ENCODE peak calls at places on chromosomes 12 and 14, in seven cellular contexts. G is mammary epithelial cell, Y is AG04450, C is foreskin fibroblast, E is fibroblast of lung, P is cardiac muscle cell, B is ovary. O is an unnamed sample.

GRCh38 chr12:84201976-84202375 is 710.6 kb downstream of the SLC6A15 start:
- DNase-seq in G (no peak), Y (no peak), C (no peak), E (no peak), P (no peak), B (no peak), O (no peak)

GRCh38 chr12:114916531-114916930 is 232.6 kb upstream of the TBX3 start:
- DNase-seq in G (no peak), Y (no peak), C (peak; percentile 93), E (peak; percentile 29), P (no peak), B (no peak), O (no peak)

GRCh38 chr12:116672842-116673516 is 64.9 kb downstream of the SPRING1 start:
- DNase-seq in G (no peak), Y (no peak), C (no peak), E (no peak), P (no peak), B (no peak), O (no peak)

GRCh38 chr12:14928946-14929345 is 9.4 kb downstream of the ERP27 start:
- DNase-seq in G (peak; percentile 67), Y (no peak), C (no peak), E (peak; percentile 38), P (peak; percentile 54), B (no peak), O (no peak)

GRCh38 chr14:56087824-56088571 is 30.2 kb upstream of the PELI2 start:
- DNase-seq in G (no peak), Y (no peak), C (no peak), E (peak; percentile 74), P (no peak), B (no peak), O (no peak)

GRCh38 chr12:128796439-128797118 is 27.2 kb downstream of the SLC15A4 start:
- DNase-seq in G (no peak), Y (no peak), C (no peak), E (no peak), P (no peak), B (no peak), O (no peak)

GRCh38 chr12:127175361-127175760 is 1091.6 kb upstream of the TMEM132C start:
- DNase-seq in G (no peak), Y (no peak), C (no peak), E (no peak), P (no peak), B (no peak), O (no peak)

GRCh38 chr12:26434299-26434915 is 239.0 kb downstream of the SSPN start:
- DNase-seq in G (peak; percentile 60), Y (peak; percentile 32), C (peak; percentile 43), E (peak; percentile 46), P (peak; percentile 72), B (no peak), O (peak; percentile 29)

GRCh38 chr12:18811268-18811667 is 73.3 kb downstream of the CAPZA3 start:
- DNase-seq in G (no peak), Y (no peak), C (no peak), E (no peak), P (peak; percentile 73), B (no peak), O (no peak)

GRCh38 chr12:116616536-116617248 is 57.5 kb downstream of the MAP1LC3B2 start:
- DNase-seq in G (no peak), Y (no peak), C (no peak), E (no peak), P (no peak), B (no peak), O (no peak)

GRCh38 chr12:56188786-56189335 is 422 bp downstream of the SMARCC2 start:
- DNase-seq in G (no peak), Y (no peak), C (no peak), E (no peak), P (no peak), B (no peak), O (no peak)

GRCh38 chr12:124188561-124189405 is 106.1 kb upstream of the RFLNA start:
- DNase-seq in G (no peak), Y (no peak), C (no peak), E (peak; percentile 37), P (no peak), B (no peak), O (peak; percentile 74)

GRCh38 chr14:58981840-58982239 is 206.6 kb upstream of the DAAM1 start:
- DNase-seq in G (no peak), Y (no peak), C (no peak), E (no peak), P (no peak), B (no peak), O (no peak)

GRCh38 chr14:80940146-80940545 is 1.4 kb downstream of the CEP128 start:
- DNase-seq in G (no peak), Y (no peak), C (no peak), E (no peak), P (no peak), B (no peak), O (no peak)

GRCh38 chr14:102795060-102795925 is 18.0 kb downstream of the TRAF3 start:
- DNase-seq in G (peak; percentile 83), Y (no peak), C (peak; percentile 84), E (peak; percentile 97), P (peak; percentile 94), B (peak; percentile 39), O (no peak)

GRCh38 chr12:107223816-107224215 is 130.5 kb upstream of the CRY1 start:
- DNase-seq in G (no peak), Y (no peak), C (peak; percentile 36), E (peak; percentile 46), P (no peak), B (no peak), O (no peak)

GRCh38 chr12:92488735-92489134 is 214.1 kb upstream of the PLEKHG7 start:
- DNase-seq in G (no peak), Y (no peak), C (no peak), E (no peak), P (no peak), B (no peak), O (no peak)

GRCh38 chr12:93847517-93848452 is 170.6 kb downstream of the CRADD start:
- DNase-seq in G (no peak), Y (no peak), C (no peak), E (no peak), P (no peak), B (no peak), O (no peak)

GRCh38 chr12:101038289-101038871 is 171.7 kb downstream of the SLC5A8 start:
- DNase-seq in G (no peak), Y (no peak), C (peak; percentile 9), E (peak; percentile 24), P (peak; percentile 53), B (no peak), O (no peak)

GRCh38 chr14:24398943-24399801 is at the start of gene NYNRIN:
- DNase-seq in G (no peak), Y (no peak), C (no peak), E (peak; percentile 37), P (peak; percentile 79), B (peak; percentile 67), O (no peak)

GRCh38 chr12:15700595-15700994 is 88.6 kb downstream of the EPS8 start:
- DNase-seq in G (peak; percentile 83), Y (peak; percentile 67), C (peak; percentile 80), E (peak; percentile 97), P (peak; percentile 92), B (no peak), O (peak; percentile 86)

GRCh38 chr12:99200711-99201384 is 446.7 kb upstream of the GARIN6 start:
- DNase-seq in G (peak; percentile 0), Y (no peak), C (no peak), E (peak; percentile 8), P (no peak), B (no peak), O (no peak)

GRCh38 chr12:110689601-110690430 is 901 bp upstream of the HVCN1 start:
- DNase-seq in G (no peak), Y (no peak), C (peak; percentile 10), E (peak; percentile 25), P (peak; percentile 56), B (peak; percentile 39), O (no peak)

GRCh38 chr12:66446276-66446675 is 144.0 kb downstream of the HELB start:
- DNase-seq in G (no peak), Y (no peak), C (no peak), E (no peak), P (no peak), B (no peak), O (no peak)
- TF ChIP-seq CTCF in G (no peak), Y (no peak), C (no peak), E (no peak), P (no peak), B (no peak), O (peak; percentile 5)

DNA sequence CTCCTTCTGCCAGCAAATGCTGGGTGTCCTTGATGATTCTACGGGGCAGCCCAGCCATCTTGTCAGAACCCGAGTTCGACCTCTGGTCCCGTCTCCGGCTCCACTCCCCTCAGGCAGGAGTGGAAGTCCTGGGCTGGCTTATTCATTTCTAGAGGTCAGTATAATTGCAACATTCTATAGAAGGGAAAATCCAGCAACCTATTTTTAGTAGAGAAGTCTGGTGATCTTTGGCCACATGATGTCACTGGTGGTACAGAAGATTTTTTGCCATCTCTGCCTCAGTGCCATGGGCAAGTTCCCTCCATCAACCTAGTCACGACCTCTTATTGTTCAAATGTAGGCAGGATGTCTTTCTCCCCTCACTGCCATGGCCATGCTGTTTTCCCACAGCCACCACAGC is 22.4 kb downstream of the OR10G2 start:
- DNase-seq in G (no peak), Y (no peak), C (no peak), E (no peak), P (peak; percentile 2), B (no peak), O (no peak)
- H3K4me3 ChIP-seq in G (no peak overlapping the region), Y (no peak overlapping the region), C (no peak overlapping the region), E (no peak overlapping the region), P (no peak overlapping the region), B (no peak overlapping the region), O (no peak overlapping the region)

GRCh38 chr12:3453947-3454675 is 36.9 kb upstream of the PRMT8 start:
- DNase-seq in G (peak; percentile 99), Y (peak; percentile 13), C (peak; percentile 45), E (peak; percentile 84), P (peak; percentile 41), B (no peak), O (peak; percentile 85)

GRCh38 chr12:3458041-3458440 is 33.0 kb upstream of the PRMT8 start:
- DNase-seq in G (peak; percentile 99), Y (no peak), C (no peak), E (peak; percentile 42), P (no peak), B (no peak), O (no peak)

GRCh38 chr12:3454780-3455179 is 36.2 kb upstream of the PRMT8 start:
- DNase-seq in G (no peak), Y (no peak), C (no peak), E (no peak), P (no peak), B (no peak), O (no peak)

GRCh38 chr12:3455312-3455711 is 35.7 kb upstream of the PRMT8 start:
- DNase-seq in G (peak; percentile 94), Y (no peak), C (no peak), E (no peak), P (no peak), B (no peak), O (no peak)

DNA sequence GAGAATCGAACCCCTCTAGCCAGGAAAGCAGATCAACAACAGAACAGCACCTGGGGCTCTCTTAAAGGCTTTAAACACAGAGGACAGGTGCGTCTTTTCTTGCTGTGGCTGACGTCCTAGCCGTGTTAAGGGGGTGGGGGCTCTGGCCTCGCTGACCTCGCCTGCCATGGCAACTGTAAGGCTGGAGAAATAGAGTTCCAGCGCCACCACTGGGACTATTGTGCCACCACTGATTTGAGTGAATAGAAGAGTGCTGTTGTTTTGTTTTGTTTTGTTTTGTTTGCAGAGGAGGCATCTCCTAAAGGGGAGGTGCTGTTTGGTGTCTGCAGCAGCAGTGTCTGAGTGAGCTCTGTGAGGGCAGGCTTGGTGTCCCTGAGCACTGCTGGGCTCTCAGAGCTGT is 34.2 kb upstream of the PRMT8 start:
- DNase-seq in G (no peak), Y (no peak), C (no peak), E (no peak), P (no peak), B (no peak), O (no peak)
- TF ChIP-seq CTCF in G (no peak), Y (no peak), C (no peak), E (no peak), P (no peak), B (no peak), O (no peak)

GRCh38 chr14:61764342-61765122 is 2.3 kb downstream of the SNAPC1 start:
- DNase-seq in G (no peak), Y (no peak), C (no peak), E (no peak), P (no peak), B (no peak), O (no peak)
- H3K4me3 ChIP-seq in G (no peak overlapping the region), Y (peak overlapping the region; percentile 11), C (no peak overlapping the region), E (peak overlapping the region; percentile 94), P (peak overlapping the region; percentile 87), B (no peak overlapping the region), O (peak overlapping the region; percentile 93)